ENCODE peak calls at places on chromosomes 2 and 18, in six cellular contexts. A is NCI-H2081, R is GM13977, P is HTR-8/SVneo, U is T-helper 1 cell, F is MG63. K is an unnamed sample.
A peak's percentile ranks its signal among the peaks of the same experiment; 100 is the strongest.

GRCh38 chr2:10924859-10925258 is 13.1 kb downstream of the KCNF1 start:
- DNase-seq in U (no peak), A (no peak), F (no peak), R (no peak), P (no peak), K (no peak)

GRCh38 chr2:84838434-84839145 is 42.3 kb downstream of the TRABD2A start:
- DNase-seq in P (no peak), U (no peak), R (no peak), F (no peak), A (no peak), K (peak; percentile 77)

GRCh38 chr2:100814453-100814852 is 5.5 kb upstream of the NPAS2 start:
- DNase-seq in U (no peak), P (no peak), F (no peak), A (no peak), R (no peak), K (no peak)

GRCh38 chr2:231427116-231427515 is 31.6 kb downstream of the B3GNT7 start:
- DNase-seq in U (no peak), R (no peak), P (no peak), A (no peak), F (no peak), K (no peak)

GRCh38 chr2:45813003-45813601 is 161.6 kb downstream of the PRKCE start:
- DNase-seq in R (no peak), U (no peak), P (no peak), A (peak; percentile 17), F (peak; percentile 24), K (no peak)

GRCh38 chr2:72028996-72029395 is 118.7 kb downstream of the CYP26B1 start:
- DNase-seq in U (no peak), R (no peak), F (no peak), P (no peak), A (no peak), K (no peak)

GRCh38 chr2:83420993-83421392 is 1038.1 kb downstream of the SUCLG1 start:
- DNase-seq in F (no peak), P (no peak), A (no peak), R (no peak), U (no peak), K (no peak)

GRCh38 chr2:216109962-216110614 is 940 bp downstream of the XRCC5 start:
- DNase-seq in A (peak; percentile 25), F (no peak), R (no peak), U (no peak), P (peak; percentile 17), K (peak; percentile 32)

GRCh38 chr18:44783371-44783770 is 102.7 kb downstream of the SETBP1 start:
- DNase-seq in A (no peak), U (no peak), P (no peak), F (no peak), R (no peak), K (no peak)

GRCh38 chr2:9004338-9005204 is 1.1 kb upstream of the MBOAT2 start:
- DNase-seq in P (no peak), F (no peak), U (no peak), R (no peak), A (no peak), K (no peak)

GRCh38 chr18:59900222-59901128 is 679 bp downstream of the PMAIP1 start:
- DNase-seq in R (peak; percentile 72), P (no peak), U (peak; percentile 30), A (peak; percentile 64), F (peak; percentile 71), K (no peak)

GRCh38 chr2:56088411-56088810 is 95.4 kb upstream of the CCDC85A start:
- DNase-seq in A (no peak), P (no peak), U (no peak), F (no peak), R (no peak), K (no peak)

GRCh38 chr18:11807233-11807632 is 44.0 kb upstream of the CHMP1B start:
- DNase-seq in A (no peak), R (no peak), F (no peak), P (no peak), U (no peak), K (no peak)

GRCh38 chr2:38671303-38671702 is 5.4 kb downstream of the GALM start:
- DNase-seq in R (no peak), A (no peak), F (no peak), P (no peak), U (no peak), K (no peak)

GRCh38 chr2:198325359-198325758 is 521.0 kb downstream of the PLCL1 start:
- DNase-seq in U (no peak), F (no peak), R (no peak), A (no peak), P (no peak), K (no peak)

GRCh38 chr2:139835101-139835500 is 1054.9 kb upstream of the NXPH2 start:
- DNase-seq in P (no peak), U (no peak), R (no peak), F (no peak), A (no peak), K (no peak)

GRCh38 chr18:58288922-58289797 is 245.1 kb downstream of the NEDD4L start:
- DNase-seq in R (peak; percentile 52), A (no peak), P (peak; percentile 21), U (no peak), F (peak; percentile 71), K (no peak)

GRCh38 chr2:38439807-38440300 is 62.8 kb upstream of the ATL2 start:
- DNase-seq in P (no peak), R (no peak), A (no peak), F (no peak), U (no peak), K (no peak)

GRCh38 chr2:86510436-86510933 is 52.8 kb downstream of the CHMP3 start:
- DNase-seq in A (no peak), P (no peak), U (no peak), R (no peak), F (no peak), K (no peak)

GRCh38 chr2:99127999-99128398 is 13.5 kb upstream of the C2orf15 start:
- DNase-seq in U (no peak), R (no peak), F (no peak), A (no peak), P (no peak), K (no peak)

GRCh38 chr18:21242141-21243040 is at the start of gene GREB1L:
- DNase-seq in R (peak; percentile 71), U (no peak), P (peak; percentile 57), F (peak; percentile 67), A (peak; percentile 80), K (no peak)

GRCh38 chr2:168246483-168247340 is 683 bp downstream of the STK39 start:
- DNase-seq in U (peak; percentile 78), P (peak; percentile 34), R (peak; percentile 66), A (peak; percentile 63), F (peak; percentile 74), K (no peak)

GRCh38 chr18:6315556-6316331 is 99.0 kb downstream of the L3MBTL4 start:
- DNase-seq in A (no peak), F (no peak), P (no peak), R (no peak), U (no peak), K (no peak)

GRCh38 chr2:156800065-156800556 is 363.9 kb downstream of the GPD2 start:
- DNase-seq in P (no peak), A (peak; percentile 42), U (no peak), R (no peak), F (no peak), K (no peak)

GRCh38 chr2:185578293-185578692 is 160.3 kb upstream of the FSIP2 start:
- DNase-seq in A (no peak), R (no peak), U (no peak), F (no peak), P (no peak), K (no peak)

GRCh38 chr2:176174850-176175728 is 13.4 kb upstream of the HOXD1 start:
- DNase-seq in F (no peak), R (peak; percentile 35), A (peak; percentile 56), U (no peak), P (no peak), K (no peak)

GRCh38 chr2:8729939-8730338 is 48.1 kb downstream of the ID2 start:
- DNase-seq in R (no peak), F (peak; percentile 18), P (no peak), A (no peak), U (no peak), K (no peak)

GRCh38 chr2:232042911-232043564 is 81.5 kb downstream of the DIS3L2 start:
- DNase-seq in F (no peak), P (no peak), A (no peak), U (no peak), R (no peak), K (no peak)

GRCh38 chr2:205002390-205002789 is 457.1 kb downstream of the PARD3B start:
- DNase-seq in F (no peak), R (no peak), P (no peak), A (no peak), U (no peak), K (no peak)

GRCh38 chr2:233414777-233415570 is 60.7 kb downstream of the DGKD start:
- DNase-seq in A (no peak), P (peak; percentile 61), R (no peak), U (no peak), F (peak; percentile 95), K (no peak)

GRCh38 chr2:183126635-183127034 is 2.4 kb downstream of the NUP35 start:
- DNase-seq in P (no peak), F (no peak), U (no peak), A (no peak), R (no peak), K (no peak)

GRCh38 chr2:112147796-112148195 is 9.6 kb downstream of the FBLN7 start:
- DNase-seq in A (no peak), U (no peak), R (no peak), F (no peak), P (no peak), K (no peak)